ENCODE peak calls at places on chromosomes 1 and 21, in seven cellular contexts. One of them, this sample, is unnamed.

GRCh38 chr21:43919871-43920801 is 55.1 kb downstream of the AGPAT3 start:
- DNase-seq in RWPE1: no peak
- DNase-seq in NCI-H1436 treated with DMSO at 0.1 percent for 48 hours: no peak
- DNase-seq in left kidney: no peak
- DNase-seq in glutamatergic neuron: peak; percentile 71
- DNase-seq in CD4-positive, alpha-beta T cell: no peak
- DNase-seq in T-helper 22 cell: no peak
- DNase-seq in this sample: no peak

GRCh38 chr1:25520446-25521061 is 22.9 kb upstream of the LDLRAP1 start:
- DNase-seq in RWPE1: peak; percentile 51
- DNase-seq in NCI-H1436 treated with DMSO at 0.1 percent for 48 hours: peak; percentile 33
- DNase-seq in left kidney: peak; percentile 73
- DNase-seq in glutamatergic neuron: peak; percentile 64
- DNase-seq in CD4-positive, alpha-beta T cell: peak; percentile 77
- DNase-seq in T-helper 22 cell: peak; percentile 15
- DNase-seq in this sample: peak; percentile 74

GRCh38 chr1:168291222-168291824 is 10.6 kb downstream of the TBX19 start:
- DNase-seq in RWPE1: no peak
- DNase-seq in NCI-H1436 treated with DMSO at 0.1 percent for 48 hours: peak; percentile 73
- DNase-seq in left kidney: no peak
- DNase-seq in glutamatergic neuron: no peak
- DNase-seq in CD4-positive, alpha-beta T cell: no peak
- DNase-seq in T-helper 22 cell: no peak
- DNase-seq in this sample: no peak

GRCh38 chr1:214842856-214843255 is 239.7 kb upstream of the KCNK2 start:
- DNase-seq in RWPE1: no peak
- DNase-seq in NCI-H1436 treated with DMSO at 0.1 percent for 48 hours: no peak
- DNase-seq in left kidney: no peak
- DNase-seq in glutamatergic neuron: no peak
- DNase-seq in CD4-positive, alpha-beta T cell: no peak
- DNase-seq in T-helper 22 cell: no peak
- DNase-seq in this sample: no peak

GRCh38 chr21:45889115-45889708 is 92.4 kb upstream of the COL6A1 start:
- DNase-seq in RWPE1: no peak
- DNase-seq in NCI-H1436 treated with DMSO at 0.1 percent for 48 hours: no peak
- DNase-seq in left kidney: peak; percentile 75
- DNase-seq in glutamatergic neuron: no peak
- DNase-seq in CD4-positive, alpha-beta T cell: no peak
- DNase-seq in T-helper 22 cell: no peak
- DNase-seq in this sample: no peak

GRCh38 chr1:174131032-174131638 is 28.2 kb upstream of the RABGAP1L start:
- DNase-seq in RWPE1: no peak
- DNase-seq in NCI-H1436 treated with DMSO at 0.1 percent for 48 hours: no peak
- DNase-seq in left kidney: no peak
- DNase-seq in glutamatergic neuron: no peak
- DNase-seq in CD4-positive, alpha-beta T cell: no peak
- DNase-seq in T-helper 22 cell: no peak
- DNase-seq in this sample: no peak

GRCh38 chr1:201173736-201174135 is 16.9 kb upstream of the IGFN1 start:
- DNase-seq in RWPE1: no peak
- DNase-seq in NCI-H1436 treated with DMSO at 0.1 percent for 48 hours: no peak
- DNase-seq in left kidney: no peak
- DNase-seq in glutamatergic neuron: no peak
- DNase-seq in CD4-positive, alpha-beta T cell: no peak
- DNase-seq in T-helper 22 cell: no peak
- DNase-seq in this sample: no peak

GRCh38 chr1:36609241-36610027 is 126.7 kb upstream of the CSF3R start:
- DNase-seq in RWPE1: peak; percentile 65
- DNase-seq in NCI-H1436 treated with DMSO at 0.1 percent for 48 hours: no peak
- DNase-seq in left kidney: peak; percentile 89
- DNase-seq in glutamatergic neuron: peak; percentile 83
- DNase-seq in CD4-positive, alpha-beta T cell: peak; percentile 4
- DNase-seq in T-helper 22 cell: no peak
- DNase-seq in this sample: peak; percentile 73

GRCh38 chr1:174713796-174714195 is 266.0 kb downstream of the GPR52 start:
- DNase-seq in RWPE1: no peak
- DNase-seq in NCI-H1436 treated with DMSO at 0.1 percent for 48 hours: no peak
- DNase-seq in left kidney: no peak
- DNase-seq in glutamatergic neuron: no peak
- DNase-seq in CD4-positive, alpha-beta T cell: no peak
- DNase-seq in T-helper 22 cell: no peak
- DNase-seq in this sample: no peak

GRCh38 chr1:84353665-84354064 is 44.6 kb upstream of the DNASE2B start:
- DNase-seq in RWPE1: no peak
- DNase-seq in NCI-H1436 treated with DMSO at 0.1 percent for 48 hours: no peak
- DNase-seq in left kidney: no peak
- DNase-seq in glutamatergic neuron: no peak
- DNase-seq in CD4-positive, alpha-beta T cell: no peak
- DNase-seq in T-helper 22 cell: no peak
- DNase-seq in this sample: no peak

GRCh38 chr1:11790880-11791715 is 14.7 kb downstream of the MTHFR start:
- DNase-seq in RWPE1: peak; percentile 52
- DNase-seq in NCI-H1436 treated with DMSO at 0.1 percent for 48 hours: no peak
- DNase-seq in left kidney: no peak
- DNase-seq in glutamatergic neuron: no peak
- DNase-seq in CD4-positive, alpha-beta T cell: no peak
- DNase-seq in T-helper 22 cell: no peak
- DNase-seq in this sample: no peak

GRCh38 chr21:43366656-43367055 is 60.3 kb downstream of the SIK1 start:
- DNase-seq in RWPE1: no peak
- DNase-seq in NCI-H1436 treated with DMSO at 0.1 percent for 48 hours: no peak
- DNase-seq in left kidney: no peak
- DNase-seq in glutamatergic neuron: no peak
- DNase-seq in CD4-positive, alpha-beta T cell: no peak
- DNase-seq in T-helper 22 cell: no peak
- DNase-seq in this sample: no peak

GRCh38 chr21:42010507-42011493 is 640 bp upstream of the ZBTB21 start:
- DNase-seq in RWPE1: peak; percentile 12
- DNase-seq in NCI-H1436 treated with DMSO at 0.1 percent for 48 hours: no peak
- DNase-seq in left kidney: peak; percentile 77
- DNase-seq in glutamatergic neuron: peak; percentile 61
- DNase-seq in CD4-positive, alpha-beta T cell: peak; percentile 10
- DNase-seq in T-helper 22 cell: no peak
- DNase-seq in this sample: peak; percentile 44

GRCh38 chr1:14625587-14626447 is 27.3 kb downstream of the KAZN start:
- DNase-seq in RWPE1: no peak
- DNase-seq in NCI-H1436 treated with DMSO at 0.1 percent for 48 hours: no peak
- DNase-seq in left kidney: peak; percentile 25
- DNase-seq in glutamatergic neuron: no peak
- DNase-seq in CD4-positive, alpha-beta T cell: no peak
- DNase-seq in T-helper 22 cell: no peak
- DNase-seq in this sample: no peak

GRCh38 chr1:167221126-167221803 is 579 bp downstream of the POU2F1 start:
- DNase-seq in RWPE1: no peak
- DNase-seq in NCI-H1436 treated with DMSO at 0.1 percent for 48 hours: no peak
- DNase-seq in left kidney: no peak
- DNase-seq in glutamatergic neuron: peak; percentile 69
- DNase-seq in CD4-positive, alpha-beta T cell: no peak
- DNase-seq in T-helper 22 cell: peak; percentile 28
- DNase-seq in this sample: peak; percentile 31

GRCh38 chr1:233512538-233512937 is 101.4 kb upstream of the KCNK1 start:
- DNase-seq in RWPE1: no peak
- DNase-seq in NCI-H1436 treated with DMSO at 0.1 percent for 48 hours: no peak
- DNase-seq in left kidney: no peak
- DNase-seq in glutamatergic neuron: no peak
- DNase-seq in CD4-positive, alpha-beta T cell: no peak
- DNase-seq in T-helper 22 cell: no peak
- DNase-seq in this sample: no peak

GRCh38 chr21:26883768-26884167 is 38.6 kb upstream of the ADAMTS1 start:
- DNase-seq in RWPE1: no peak
- DNase-seq in NCI-H1436 treated with DMSO at 0.1 percent for 48 hours: no peak
- DNase-seq in left kidney: no peak
- DNase-seq in glutamatergic neuron: no peak
- DNase-seq in CD4-positive, alpha-beta T cell: no peak
- DNase-seq in T-helper 22 cell: no peak
- DNase-seq in this sample: no peak

GRCh38 chr1:184150776-184151531 is 99.4 kb downstream of the TSEN15 start:
- DNase-seq in RWPE1: no peak
- DNase-seq in NCI-H1436 treated with DMSO at 0.1 percent for 48 hours: no peak
- DNase-seq in left kidney: no peak
- DNase-seq in glutamatergic neuron: no peak
- DNase-seq in CD4-positive, alpha-beta T cell: no peak
- DNase-seq in T-helper 22 cell: no peak
- DNase-seq in this sample: no peak

GRCh38 chr1:200676829-200677228 is 7.1 kb upstream of the DDX59 start:
- DNase-seq in RWPE1: no peak
- DNase-seq in NCI-H1436 treated with DMSO at 0.1 percent for 48 hours: no peak
- DNase-seq in left kidney: no peak
- DNase-seq in glutamatergic neuron: no peak
- DNase-seq in CD4-positive, alpha-beta T cell: no peak
- DNase-seq in T-helper 22 cell: no peak
- DNase-seq in this sample: no peak

GRCh38 chr1:233094691-233095090 is 144.3 kb downstream of the NTPCR start:
- DNase-seq in RWPE1: no peak
- DNase-seq in NCI-H1436 treated with DMSO at 0.1 percent for 48 hours: no peak
- DNase-seq in left kidney: no peak
- DNase-seq in glutamatergic neuron: no peak
- DNase-seq in CD4-positive, alpha-beta T cell: no peak
- DNase-seq in T-helper 22 cell: no peak
- DNase-seq in this sample: no peak

GRCh38 chr1:162740755-162741154 is 49.7 kb upstream of the HSD17B7 start:
- DNase-seq in RWPE1: no peak
- DNase-seq in NCI-H1436 treated with DMSO at 0.1 percent for 48 hours: no peak
- DNase-seq in left kidney: no peak
- DNase-seq in glutamatergic neuron: no peak
- DNase-seq in CD4-positive, alpha-beta T cell: no peak
- DNase-seq in T-helper 22 cell: no peak
- DNase-seq in this sample: no peak

GRCh38 chr1:230792691-230793462 is 45.7 kb downstream of the CAPN9 start:
- DNase-seq in RWPE1: no peak
- DNase-seq in NCI-H1436 treated with DMSO at 0.1 percent for 48 hours: no peak
- DNase-seq in left kidney: no peak
- DNase-seq in glutamatergic neuron: no peak
- DNase-seq in CD4-positive, alpha-beta T cell: no peak
- DNase-seq in T-helper 22 cell: no peak
- DNase-seq in this sample: no peak

GRCh38 chr1:53129891-53130597 is 12.4 kb downstream of the SLC1A7 start:
- DNase-seq in RWPE1: no peak
- DNase-seq in NCI-H1436 treated with DMSO at 0.1 percent for 48 hours: no peak
- DNase-seq in left kidney: no peak
- DNase-seq in glutamatergic neuron: no peak
- DNase-seq in CD4-positive, alpha-beta T cell: no peak
- DNase-seq in T-helper 22 cell: no peak
- DNase-seq in this sample: no peak

GRCh38 chr1:115430717-115431116 is 92.7 kb upstream of the NGF start:
- DNase-seq in RWPE1: peak; percentile 94
- DNase-seq in NCI-H1436 treated with DMSO at 0.1 percent for 48 hours: peak; percentile 38
- DNase-seq in left kidney: peak; percentile 16
- DNase-seq in glutamatergic neuron: no peak
- DNase-seq in CD4-positive, alpha-beta T cell: no peak
- DNase-seq in T-helper 22 cell: no peak
- DNase-seq in this sample: no peak

GRCh38 chr1:17655169-17655568 is 100.0 kb upstream of the ACTL8 start:
- DNase-seq in RWPE1: no peak
- DNase-seq in NCI-H1436 treated with DMSO at 0.1 percent for 48 hours: no peak
- DNase-seq in left kidney: no peak
- DNase-seq in glutamatergic neuron: no peak
- DNase-seq in CD4-positive, alpha-beta T cell: no peak
- DNase-seq in T-helper 22 cell: no peak
- DNase-seq in this sample: no peak

GRCh38 chr1:50368179-50369007 is 54.9 kb downstream of the DMRTA2 start:
- DNase-seq in RWPE1: peak; percentile 55
- DNase-seq in NCI-H1436 treated with DMSO at 0.1 percent for 48 hours: no peak
- DNase-seq in left kidney: peak; percentile 78
- DNase-seq in glutamatergic neuron: peak; percentile 69
- DNase-seq in CD4-positive, alpha-beta T cell: peak; percentile 5
- DNase-seq in T-helper 22 cell: no peak
- DNase-seq in this sample: peak; percentile 67

GRCh38 chr1:160618763-160619274 is 28.0 kb downstream of the SLAMF1 start:
- DNase-seq in RWPE1: no peak
- DNase-seq in NCI-H1436 treated with DMSO at 0.1 percent for 48 hours: no peak
- DNase-seq in left kidney: no peak
- DNase-seq in glutamatergic neuron: no peak
- DNase-seq in CD4-positive, alpha-beta T cell: peak; percentile 32
- DNase-seq in T-helper 22 cell: no peak
- DNase-seq in this sample: peak; percentile 29

GRCh38 chr1:119605686-119606085 is 42.4 kb downstream of the ZNF697 start:
- DNase-seq in RWPE1: no peak
- DNase-seq in NCI-H1436 treated with DMSO at 0.1 percent for 48 hours: no peak
- DNase-seq in left kidney: peak; percentile 44
- DNase-seq in glutamatergic neuron: no peak
- DNase-seq in CD4-positive, alpha-beta T cell: no peak
- DNase-seq in T-helper 22 cell: no peak
- DNase-seq in this sample: no peak

GRCh38 chr1:50993645-50994044 is 23.6 kb downstream of the CDKN2C start:
- DNase-seq in RWPE1: no peak
- DNase-seq in NCI-H1436 treated with DMSO at 0.1 percent for 48 hours: no peak
- DNase-seq in left kidney: no peak
- DNase-seq in glutamatergic neuron: no peak
- DNase-seq in CD4-positive, alpha-beta T cell: no peak
- DNase-seq in T-helper 22 cell: no peak
- DNase-seq in this sample: no peak

GRCh38 chr1:11473635-11474034 is 5.3 kb upstream of the DISP3 start:
- DNase-seq in RWPE1: peak; percentile 50
- DNase-seq in NCI-H1436 treated with DMSO at 0.1 percent for 48 hours: no peak
- DNase-seq in left kidney: peak; percentile 94
- DNase-seq in glutamatergic neuron: no peak
- DNase-seq in CD4-positive, alpha-beta T cell: peak; percentile 16
- DNase-seq in T-helper 22 cell: no peak
- DNase-seq in this sample: no peak

GRCh38 chr21:21631961-21632360 is 633.8 kb downstream of the NCAM2 start:
- DNase-seq in RWPE1: no peak
- DNase-seq in NCI-H1436 treated with DMSO at 0.1 percent for 48 hours: no peak
- DNase-seq in left kidney: no peak
- DNase-seq in glutamatergic neuron: no peak
- DNase-seq in CD4-positive, alpha-beta T cell: no peak
- DNase-seq in T-helper 22 cell: no peak
- DNase-seq in this sample: no peak

GRCh38 chr1:177200290-177200689 is 29.5 kb downstream of the BRINP2 start:
- DNase-seq in RWPE1: peak; percentile 8
- DNase-seq in NCI-H1436 treated with DMSO at 0.1 percent for 48 hours: no peak
- DNase-seq in left kidney: no peak
- DNase-seq in glutamatergic neuron: no peak
- DNase-seq in CD4-positive, alpha-beta T cell: no peak
- DNase-seq in T-helper 22 cell: no peak
- DNase-seq in this sample: no peak

GRCh38 chr21:30057108-30057507 is 109.5 kb downstream of the CLDN17 start:
- DNase-seq in RWPE1: no peak
- DNase-seq in NCI-H1436 treated with DMSO at 0.1 percent for 48 hours: no peak
- DNase-seq in left kidney: no peak
- DNase-seq in glutamatergic neuron: no peak
- DNase-seq in CD4-positive, alpha-beta T cell: no peak
- DNase-seq in T-helper 22 cell: no peak
- DNase-seq in this sample: no peak

GRCh38 chr1:213564215-213564659 is 423.5 kb upstream of the PROX1 start:
- DNase-seq in RWPE1: no peak
- DNase-seq in NCI-H1436 treated with DMSO at 0.1 percent for 48 hours: no peak
- DNase-seq in left kidney: peak; percentile 29
- DNase-seq in glutamatergic neuron: no peak
- DNase-seq in CD4-positive, alpha-beta T cell: no peak
- DNase-seq in T-helper 22 cell: no peak
- DNase-seq in this sample: no peak

This sample was measured in GM20000.